ENCODE peak calls at places on chromosomes 13 and 19, in ten cellular contexts. S, H, J, X, U, Q, P, D, Z and N are unnamed samples.

GRCh38 chr13:44874886-44875630 is 114.2 kb downstream of the NUFIP1 start:
- DNase-seq in S (no peak), H (no peak), J (no peak), X (no peak), U (no peak), Q (no peak), P (no peak), D (no peak), Z (no peak), N (no peak)

GRCh38 chr19:19356901-19357566 is 36.4 kb downstream of the MAU2 start:
- DNase-seq in S (no peak), H (no peak), J (no peak), X (no peak), U (no peak), Q (no peak), P (no peak), D (no peak), Z (peak; percentile 2), N (no peak)

GRCh38 chr13:97914537-97914936 is 38.9 kb upstream of the IPO5 start:
- DNase-seq in S (no peak), H (no peak), J (no peak), X (peak; percentile 70), U (peak; percentile 46), Q (no peak), P (no peak), D (no peak), Z (no peak), N (no peak)

GRCh38 chr13:111460548-111461444 is 140.4 kb downstream of the TEX29 start:
- DNase-seq in S (peak; percentile 56), H (peak; percentile 2), J (no peak), X (peak; percentile 47), U (peak; percentile 64), Q (no peak), P (peak; percentile 6), D (no peak), Z (peak; percentile 68), N (no peak)

GRCh38 chr19:31969110-31969509 is 376.3 kb upstream of the ZNF507 start:
- DNase-seq in S (no peak), H (no peak), J (no peak), X (no peak), U (no peak), Q (no peak), P (no peak), D (no peak), Z (no peak), N (no peak)

GRCh38 chr13:45370922-45371406 is 30.0 kb upstream of the TPT1 start:
- DNase-seq in S (peak; percentile 90), H (no peak), J (peak; percentile 36), X (peak; percentile 84), U (peak; percentile 34), Q (peak; percentile 24), P (peak; percentile 48), D (peak; percentile 53), Z (peak; percentile 91), N (peak; percentile 1)

GRCh38 chr13:41311607-41312500 is 787 bp downstream of the NAA16 start:
- DNase-seq in S (peak; percentile 38), H (peak; percentile 66), J (peak; percentile 32), X (peak; percentile 43), U (peak; percentile 37), Q (peak; percentile 46), P (no peak), D (peak; percentile 55), Z (peak; percentile 45), N (peak; percentile 45)

GRCh38 chr13:20482275-20482761 is 43.3 kb downstream of the CRYL1 start:
- DNase-seq in S (no peak), H (no peak), J (no peak), X (no peak), U (no peak), Q (no peak), P (no peak), D (no peak), Z (no peak), N (no peak)

GRCh38 chr19:8571006-8571411 is 6.2 kb downstream of the MYO1F start:
- DNase-seq in S (no peak), H (peak; percentile 90), J (peak; percentile 41), X (peak; percentile 68), U (peak; percentile 41), Q (peak; percentile 63), P (peak; percentile 59), D (peak; percentile 77), Z (peak; percentile 11), N (peak; percentile 2)